ENCODE peak calls at places on chromosomes 3 and 15, in five cellular contexts. W, G, X, A and Z are unnamed samples.

GRCh38 chr3:194474675-194475074 is 12.1 kb downstream of the ATP13A3 start:
- DNase-seq in A (no peak), G (no peak), X (no peak), W (no peak), Z (no peak)

GRCh38 chr3:109642042-109642441 is 304.7 kb upstream of the DPPA4 start:
- DNase-seq in X (no peak), G (no peak), W (no peak), A (no peak), Z (no peak)

GRCh38 chr3:112376413-112376812 is 43.5 kb downstream of the CD200 start:
- DNase-seq in G (no peak), W (no peak), X (no peak), A (no peak), Z (no peak)

GRCh38 chr3:102580760-102581159 is 145.9 kb downstream of the ZPLD1 start:
- DNase-seq in W (no peak), A (no peak), X (no peak), G (no peak), Z (no peak)

GRCh38 chr15:99683000-99683670 is 50.1 kb downstream of the LYSMD4 start:
- DNase-seq in A (peak; percentile 45), X (no peak), G (no peak), W (no peak), Z (no peak)

GRCh38 chr3:43171770-43172169 is 65.9 kb upstream of the POMGNT2 start:
- DNase-seq in A (no peak), G (no peak), X (no peak), W (no peak), Z (no peak)

GRCh38 chr3:23480324-23480704 is 277.2 kb downstream of the UBE2E2 start:
- DNase-seq in W (no peak), X (no peak), A (no peak), G (no peak), Z (no peak)

GRCh38 chr3:45042162-45042561 is 16.1 kb downstream of the CLEC3B start:
- DNase-seq in A (no peak), G (no peak), X (no peak), W (no peak), Z (no peak)

GRCh38 chr3:28699283-28699682 is 350.7 kb upstream of the AZI2 start:
- DNase-seq in G (no peak), X (no peak), A (no peak), W (no peak), Z (peak; percentile 32)

GRCh38 chr3:134369231-134369741 is 5.0 kb downstream of the AMOTL2 start:
- DNase-seq in G (peak; percentile 18), X (no peak), A (peak; percentile 82), W (no peak), Z (no peak)

GRCh38 chr3:132461544-132461943 is 44.2 kb downstream of the DNAJC13 start:
- DNase-seq in G (no peak), X (no peak), W (no peak), A (no peak), Z (no peak)

GRCh38 chr3:132457301-132457700 is 40.0 kb downstream of the DNAJC13 start:
- DNase-seq in G (no peak), A (no peak), X (no peak), W (no peak), Z (no peak)

GRCh38 chr3:132456141-132456540 is 38.8 kb downstream of the DNAJC13 start:
- DNase-seq in A (no peak), W (no peak), X (no peak), G (no peak), Z (no peak)
- H2BK5ac ChIP-seq in A (no peak overlapping the region), W (no peak overlapping the region), X (no peak overlapping the region), G (no peak overlapping the region), Z (no peak overlapping the region)

DNA sequence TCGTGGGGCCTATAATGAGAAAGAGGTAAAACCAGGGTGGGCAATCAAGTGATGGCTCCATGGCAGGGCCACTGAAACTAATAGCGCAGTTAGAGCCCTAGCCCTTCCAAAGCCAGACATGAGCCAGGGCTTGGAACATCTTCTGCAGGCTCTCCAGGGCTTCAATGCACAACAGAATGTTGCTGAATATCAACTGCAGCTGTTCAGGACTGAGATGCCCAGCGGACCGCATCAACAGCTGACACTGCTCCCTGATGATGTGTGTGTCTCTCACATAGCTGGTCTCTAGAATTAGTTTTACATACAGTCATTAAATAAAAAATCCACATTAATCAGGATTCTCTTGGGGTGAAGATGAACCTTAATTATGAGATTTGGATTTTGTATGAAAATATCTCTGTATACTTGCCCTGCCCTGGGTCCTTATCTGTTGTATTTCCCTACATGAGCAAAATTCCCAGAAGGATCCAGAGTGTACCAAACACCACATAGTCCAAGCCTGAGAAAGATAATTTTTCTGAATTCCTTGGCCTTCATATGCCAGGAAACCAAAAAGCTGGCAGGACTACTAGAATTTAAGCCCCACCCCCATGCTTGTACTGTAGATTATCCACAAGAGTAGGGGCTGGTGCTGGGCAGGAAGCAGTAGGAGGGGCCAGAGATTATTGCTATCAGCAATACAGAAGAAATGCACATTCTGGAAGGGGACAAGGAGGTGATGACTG is 7.7 kb upstream of the GOLGB1 start:
- DNase-seq in W (no peak), A (no peak), X (no peak), G (no peak), Z (no peak)
- H2BK12ac ChIP-seq in W (no peak overlapping the region), A (no peak overlapping the region), X (no peak overlapping the region), G (no peak overlapping the region), Z (no peak overlapping the region)

DNA sequence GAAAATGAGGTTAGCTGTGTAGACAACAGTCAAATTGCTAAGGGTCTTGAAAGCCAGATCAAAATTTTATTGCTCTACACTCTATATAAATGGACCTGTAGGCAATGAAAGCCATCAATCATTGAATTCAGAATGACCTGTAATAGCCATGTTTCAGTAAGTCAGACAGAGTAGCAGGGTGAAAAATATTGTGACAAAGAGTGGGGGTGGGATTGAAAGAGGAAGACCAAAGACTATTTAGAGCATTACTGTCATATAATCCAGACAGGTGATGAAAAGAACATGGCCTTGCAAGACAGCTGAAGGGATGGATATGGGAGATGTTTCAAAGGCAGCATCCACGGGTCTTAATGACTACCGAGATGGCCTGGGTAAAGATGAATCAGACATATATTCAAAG is 22.2 kb downstream of the IFT57 start:
- DNase-seq in A (no peak), W (no peak), G (no peak), X (no peak), Z (no peak)
- H2BK120ac ChIP-seq in A (no peak overlapping the region), W (no peak overlapping the region), G (no peak overlapping the region), X (no peak overlapping the region), Z (no peak overlapping the region)

DNA sequence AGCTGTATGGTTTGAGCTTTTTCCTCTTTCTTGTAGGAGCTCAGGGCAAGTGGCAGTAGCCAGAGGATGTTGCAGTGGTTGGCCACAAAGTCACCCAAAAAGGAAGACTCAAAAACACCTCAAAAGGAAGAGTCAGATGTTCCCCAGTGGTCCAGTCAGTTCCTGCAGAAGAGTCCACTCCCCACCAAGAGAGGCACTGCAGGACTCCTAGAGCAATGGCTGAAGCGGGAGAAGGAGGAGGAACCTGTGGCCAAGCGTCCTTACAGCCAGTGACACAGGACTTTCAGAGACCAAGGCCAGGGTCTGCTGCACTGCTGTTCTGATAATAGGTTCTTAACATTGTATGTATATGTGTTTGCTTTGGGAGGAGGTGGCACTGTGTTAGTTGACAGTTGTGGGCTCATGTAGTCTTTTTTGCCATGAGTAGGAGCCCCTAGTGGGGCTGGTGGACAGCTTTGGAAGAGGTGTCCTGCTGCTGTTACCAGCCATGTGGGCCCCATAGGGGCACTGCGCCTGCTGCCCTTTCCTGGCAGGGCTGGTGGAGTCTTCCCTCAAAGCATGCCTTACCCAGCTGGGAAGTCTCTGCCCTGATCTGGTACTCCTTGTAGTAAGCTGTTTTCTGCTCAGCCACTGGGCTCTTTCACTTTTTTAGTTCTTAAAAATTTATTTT is 26.0 kb downstream of the HMCES start:
- DNase-seq in W (no peak), X (no peak), G (no peak), A (no peak), Z (no peak)
- H2BK5ac ChIP-seq in W (peak overlapping the region; percentile 14), X (peak overlapping the region; percentile 11), G (no peak overlapping the region), A (no peak overlapping the region), Z (peak overlapping the region; percentile 27)